ENCODE peak calls at places on chromosomes 16 and 17, in four cellular contexts. One of them, this sample, is unnamed.

GRCh38 chr17:42279776-42280630 is 3.8 kb upstream of the STAT5B start:
- DNase-seq in MM.1S: no peak
- DNase-seq in T47D: no peak
- DNase-seq in H9: peak; percentile 23
- DNase-seq in this sample: no peak

GRCh38 chr17:50568659-50569058 is 8.1 kb downstream of the CACNA1G start:
- DNase-seq in H9: no peak
- DNase-seq in T47D: no peak
- DNase-seq in MM.1S: no peak
- DNase-seq in this sample: no peak

GRCh38 chr17:48545022-48545376 is at the start of gene HOXB2:
- DNase-seq in MM.1S: no peak
- DNase-seq in T47D: peak; percentile 78
- DNase-seq in H9: no peak
- DNase-seq in this sample: no peak

GRCh38 chr16:71357681-71358080 is 842 bp upstream of the CALB2 start:
- DNase-seq in T47D: peak; percentile 57
- DNase-seq in MM.1S: no peak
- DNase-seq in H9: peak; percentile 47
- DNase-seq in this sample: no peak

GRCh38 chr16:86768999-86769398 is 190.7 kb downstream of the FOXL1 start:
- DNase-seq in T47D: no peak
- DNase-seq in MM.1S: no peak
- DNase-seq in H9: no peak
- DNase-seq in this sample: no peak

GRCh38 chr17:11986179-11986938 is 10.9 kb downstream of the ZNF18 start:
- DNase-seq in MM.1S: no peak
- DNase-seq in H9: no peak
- DNase-seq in T47D: no peak
- DNase-seq in this sample: no peak

GRCh38 chr16:47035436-47035835 is 62.0 kb upstream of the DNAJA2 start:
- DNase-seq in MM.1S: no peak
- DNase-seq in T47D: no peak
- DNase-seq in H9: no peak
- DNase-seq in this sample: no peak

GRCh38 chr17:44022246-44022645 is 7.5 kb upstream of the TMEM101 start:
- DNase-seq in MM.1S: no peak
- DNase-seq in T47D: no peak
- DNase-seq in H9: no peak
- DNase-seq in this sample: no peak

GRCh38 chr16:70437582-70438324 is 1.1 kb downstream of the ST3GAL2 start:
- DNase-seq in MM.1S: no peak
- DNase-seq in T47D: no peak
- DNase-seq in H9: no peak
- DNase-seq in this sample: no peak

GRCh38 chr16:55138298-55138697 is 185.7 kb upstream of the IRX6 start:
- DNase-seq in H9: no peak
- DNase-seq in T47D: no peak
- DNase-seq in MM.1S: no peak
- DNase-seq in this sample: no peak

GRCh38 chr17:47257651-47258339 is 4.2 kb downstream of the ITGB3 start:
- DNase-seq in MM.1S: no peak
- DNase-seq in H9: no peak
- DNase-seq in T47D: no peak
- DNase-seq in this sample: no peak

This sample was measured in HuH-7.5.